ENCODE peak calls at places on chromosomes 7 and 10, in five cellular contexts. T is AG20443, K is HEK293T, A is glomerular endothelial cell, O is C1 segment of cervical spinal cord. W is an unnamed sample.

GRCh38 chr10:120402358-120402757 is 54.7 kb upstream of the PLPP4 start:
- DNase-seq in T (no peak), K (no peak), A (no peak), O (no peak), W (no peak)

GRCh38 chr7:77831481-77831880 is 32.9 kb downstream of the PHTF2 start:
- DNase-seq in T (no peak), K (no peak), A (no peak), O (no peak), W (no peak)

GRCh38 chr7:2691223-2691818 is 3.3 kb downstream of the AMZ1 start:
- DNase-seq in T (no peak), K (no peak), A (no peak), O (no peak), W (no peak)

GRCh38 chr10:43411536-43411935 is 2.5 kb upstream of the HNRNPF start:
- DNase-seq in T (no peak), K (no peak), A (no peak), O (no peak), W (no peak)

GRCh38 chr10:100637785-100638184 is 102.0 kb downstream of the HIF1AN start:
- DNase-seq in T (peak), K (peak), A (no peak), O (no peak), W (no peak)

GRCh38 chr10:69486922-69487730 is 35.9 kb downstream of the TSPAN15 start:
- DNase-seq in T (no peak), K (no peak), A (no peak), O (no peak), W (no peak)

GRCh38 chr7:2863461-2864066 is 19.5 kb upstream of the GNA12 start:
- DNase-seq in T (peak), K (no peak), A (peak), O (peak), W (no peak)

GRCh38 chr7:98872328-98872924 is 2.6 kb upstream of the TMEM130 start:
- DNase-seq in T (no peak), K (peak), A (no peak), O (no peak), W (no peak)

GRCh38 chr10:128064615-128065580 is 61.3 kb downstream of the MKI67 start:
- DNase-seq in T (peak), K (no peak), A (no peak), O (peak), W (no peak)

GRCh38 chr7:16062269-16062668 is 359.1 kb downstream of the CRPPA start:
- DNase-seq in T (peak), K (no peak), A (no peak), O (no peak), W (no peak)

GRCh38 chr7:150956395-150957118 is 21.6 kb downstream of the KCNH2 start:
- DNase-seq in T (no peak), K (no peak), A (no peak), O (no peak), W (no peak)

GRCh38 chr7:112346381-112347060 is 103.7 kb upstream of the IFRD1 start:
- DNase-seq in T (no peak), K (no peak), A (no peak), O (no peak), W (no peak)

GRCh38 chr7:126856691-126857291 is 395.9 kb downstream of the GRM8 start:
- DNase-seq in T (no peak), K (peak), A (no peak), O (no peak), W (peak)

GRCh38 chr7:20214787-20215669 is 2.2 kb downstream of the MACC1 start:
- DNase-seq in T (no peak), K (no peak), A (no peak), O (no peak), W (no peak)

GRCh38 chr7:6385110-6385792 is 62.5 kb downstream of the DAGLB start:
- DNase-seq in T (peak), K (no peak), A (peak), O (no peak), W (no peak)

GRCh38 chr7:68613405-68613804 is 984.9 kb upstream of the AUTS2 start:
- DNase-seq in T (no peak), K (no peak), A (no peak), O (no peak), W (no peak)

GRCh38 chr10:132961-133898 is 2.0 kb upstream of the ZMYND11 start:
- DNase-seq in T (peak), K (no peak), A (no peak), O (no peak), W (no peak)

GRCh38 chr10:16585103-16585502 is 63.4 kb upstream of the C1QL3 start:
- DNase-seq in T (no peak), K (no peak), A (no peak), O (no peak), W (no peak)

GRCh38 chr7:44306608-44307007 is 18.8 kb downstream of the CAMK2B start:
- DNase-seq in T (no peak), K (no peak), A (no peak), O (no peak), W (no peak)

GRCh38 chr10:90913774-90914420 is 7.0 kb downstream of the ANKRD1 start:
- DNase-seq in T (no peak), K (no peak), A (no peak), O (no peak), W (no peak)

W was measured in iPS DF 19.7.